ENCODE peak calls at places on chromosomes 2 and 18, in eight cellular contexts. One of them, this sample, is unnamed. For H3K4me1 and H3K36me3, the result is how much of the 10 kb centered on the place peaks cover.

GRCh38 chr2:146523218-146523617 is 1321.6 kb upstream of the ACVR2A start:
- DNase-seq in cardiac muscle cell: peak
- DNase-seq in SK-N-SH: no peak
- DNase-seq in fibroblast of lung: peak
- DNase-seq in NT2/D1: no peak
- DNase-seq in mammary epithelial cell: no peak
- DNase-seq in neuronal stem cell: no peak
- DNase-seq in A673: peak
- DNase-seq in this sample: peak

GRCh38 chr2:63792523-63792922 is 49.2 kb upstream of the UGP2 start:
- DNase-seq in cardiac muscle cell: no peak
- DNase-seq in SK-N-SH: no peak
- DNase-seq in fibroblast of lung: peak
- DNase-seq in NT2/D1: no peak
- DNase-seq in mammary epithelial cell: peak
- DNase-seq in neuronal stem cell: no peak
- DNase-seq in A673: peak
- DNase-seq in this sample: peak

GRCh38 chr2:135603543-135603942 is 72.3 kb downstream of the R3HDM1 start:
- DNase-seq in cardiac muscle cell: no peak
- DNase-seq in SK-N-SH: no peak
- DNase-seq in fibroblast of lung: no peak
- DNase-seq in NT2/D1: no peak
- DNase-seq in mammary epithelial cell: peak
- DNase-seq in neuronal stem cell: no peak
- DNase-seq in A673: no peak
- DNase-seq in this sample: no peak

GRCh38 chr2:65067806-65068553 is 11.8 kb downstream of the CEP68 start:
- DNase-seq in cardiac muscle cell: no peak
- DNase-seq in SK-N-SH: no peak
- DNase-seq in fibroblast of lung: no peak
- DNase-seq in NT2/D1: no peak
- DNase-seq in mammary epithelial cell: no peak
- DNase-seq in neuronal stem cell: no peak
- DNase-seq in A673: no peak
- DNase-seq in this sample: no peak

GRCh38 chr18:43596106-43596712 is 318.9 kb upstream of the SYT4 start:
- DNase-seq in cardiac muscle cell: peak
- DNase-seq in SK-N-SH: peak
- DNase-seq in fibroblast of lung: peak
- DNase-seq in NT2/D1: no peak
- DNase-seq in mammary epithelial cell: peak
- DNase-seq in neuronal stem cell: peak
- DNase-seq in A673: peak
- DNase-seq in this sample: peak

GRCh38 chr2:18883626-18884456 is 294.5 kb upstream of the NT5C1B start:
- DNase-seq in cardiac muscle cell: no peak
- DNase-seq in SK-N-SH: no peak
- DNase-seq in fibroblast of lung: peak
- DNase-seq in NT2/D1: peak
- DNase-seq in mammary epithelial cell: peak
- DNase-seq in neuronal stem cell: no peak
- DNase-seq in A673: peak
- DNase-seq in this sample: peak

GRCh38 chr2:112077814-112078213 is 22.7 kb downstream of the TMEM87B start:
- DNase-seq in cardiac muscle cell: no peak
- DNase-seq in SK-N-SH: no peak
- DNase-seq in fibroblast of lung: no peak
- DNase-seq in NT2/D1: no peak
- DNase-seq in mammary epithelial cell: peak
- DNase-seq in neuronal stem cell: no peak
- DNase-seq in A673: peak
- DNase-seq in this sample: no peak

GRCh38 chr2:26562811-26563645 is 78.1 kb downstream of the CIB4 start:
- DNase-seq in cardiac muscle cell: no peak
- DNase-seq in SK-N-SH: no peak
- DNase-seq in fibroblast of lung: peak
- DNase-seq in NT2/D1: no peak
- DNase-seq in mammary epithelial cell: peak
- DNase-seq in neuronal stem cell: no peak
- DNase-seq in A673: no peak
- DNase-seq in this sample: peak

GRCh38 chr18:23627325-23627724 is 35.4 kb downstream of the ANKRD29 start:
- DNase-seq in cardiac muscle cell: no peak
- DNase-seq in SK-N-SH: no peak
- DNase-seq in fibroblast of lung: peak
- DNase-seq in NT2/D1: no peak
- DNase-seq in mammary epithelial cell: peak
- DNase-seq in neuronal stem cell: no peak
- DNase-seq in A673: peak
- DNase-seq in this sample: peak

DNA sequence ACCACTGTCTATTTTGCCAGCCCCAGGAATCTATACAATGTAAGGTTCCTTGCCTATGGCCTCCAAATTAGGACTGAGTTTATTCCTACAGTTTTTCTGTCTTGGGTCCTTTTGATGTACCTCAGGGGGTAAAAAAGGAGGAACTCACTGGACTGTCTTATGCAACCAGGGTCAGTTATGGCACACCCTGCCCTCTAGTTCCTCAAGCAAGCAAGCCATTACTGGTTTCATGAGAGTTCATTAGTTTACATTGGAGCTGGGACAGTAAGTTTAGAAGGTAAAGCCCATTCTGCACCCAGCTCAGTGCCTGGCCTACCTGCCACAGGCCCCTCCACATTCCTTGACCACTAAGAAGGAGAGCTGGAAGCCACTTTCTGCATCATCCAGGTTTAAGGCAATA is 68.7 kb upstream of the WIPF1 start:
- DNase-seq in cardiac muscle cell: no peak
- DNase-seq in SK-N-SH: no peak
- DNase-seq in fibroblast of lung: no peak
- DNase-seq in NT2/D1: no peak
- DNase-seq in mammary epithelial cell: no peak
- DNase-seq in neuronal stem cell: no peak
- DNase-seq in A673: no peak
- DNase-seq in this sample: no peak
- H3K4me1 ChIP-seq in cardiac muscle cell: under half
- H3K4me1 ChIP-seq in SK-N-SH: under half
- H3K4me1 ChIP-seq in fibroblast of lung: under half
- H3K4me1 ChIP-seq in NT2/D1: under half
- H3K4me1 ChIP-seq in mammary epithelial cell: under half
- H3K4me1 ChIP-seq in neuronal stem cell: under half
- H3K4me1 ChIP-seq in A673: under half
- H3K4me1 ChIP-seq in this sample: under half

GRCh38 chr2:101272045-101272784 is 19.5 kb downstream of the CNOT11 start:
- DNase-seq in cardiac muscle cell: no peak
- DNase-seq in SK-N-SH: no peak
- DNase-seq in fibroblast of lung: no peak
- DNase-seq in NT2/D1: no peak
- DNase-seq in mammary epithelial cell: no peak
- DNase-seq in neuronal stem cell: no peak
- DNase-seq in A673: no peak
- DNase-seq in this sample: no peak

GRCh38 chr2:101277111-101277510 is 24.4 kb downstream of the CNOT11 start:
- DNase-seq in cardiac muscle cell: no peak
- DNase-seq in SK-N-SH: no peak
- DNase-seq in fibroblast of lung: peak
- DNase-seq in NT2/D1: no peak
- DNase-seq in mammary epithelial cell: no peak
- DNase-seq in neuronal stem cell: no peak
- DNase-seq in A673: no peak
- DNase-seq in this sample: no peak

GRCh38 chr2:101273045-101273444 is 20.4 kb downstream of the CNOT11 start:
- DNase-seq in cardiac muscle cell: no peak
- DNase-seq in SK-N-SH: no peak
- DNase-seq in fibroblast of lung: no peak
- DNase-seq in NT2/D1: no peak
- DNase-seq in mammary epithelial cell: no peak
- DNase-seq in neuronal stem cell: no peak
- DNase-seq in A673: no peak
- DNase-seq in this sample: no peak

GRCh38 chr2:101270700-101271259 is 18.1 kb downstream of the CNOT11 start:
- DNase-seq in cardiac muscle cell: no peak
- DNase-seq in SK-N-SH: no peak
- DNase-seq in fibroblast of lung: no peak
- DNase-seq in NT2/D1: no peak
- DNase-seq in mammary epithelial cell: no peak
- DNase-seq in neuronal stem cell: no peak
- DNase-seq in A673: no peak
- DNase-seq in this sample: no peak

DNA sequence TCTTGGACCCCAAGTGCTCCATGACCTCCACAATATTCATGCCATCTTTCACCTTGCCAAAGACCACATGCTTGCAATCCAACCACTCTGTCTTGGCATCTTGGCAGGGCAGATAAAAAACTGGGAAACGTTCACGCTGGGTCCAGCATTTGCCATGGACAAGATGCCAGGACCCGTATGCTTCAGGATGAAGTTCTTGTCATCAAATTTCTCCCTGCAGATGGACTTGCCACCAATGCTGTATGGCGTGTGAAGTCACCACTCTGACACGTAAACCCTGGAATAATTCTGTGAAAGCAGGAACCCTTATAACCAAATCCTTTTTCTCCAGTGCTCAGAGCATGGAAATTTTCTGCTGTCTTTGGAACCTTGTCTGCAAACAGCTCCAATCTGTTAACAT is 21.5 kb downstream of the CNOT11 start:
- DNase-seq in cardiac muscle cell: no peak
- DNase-seq in SK-N-SH: no peak
- DNase-seq in fibroblast of lung: no peak
- DNase-seq in NT2/D1: no peak
- DNase-seq in mammary epithelial cell: no peak
- DNase-seq in neuronal stem cell: no peak
- DNase-seq in A673: no peak
- DNase-seq in this sample: no peak
- H3K36me3 ChIP-seq in cardiac muscle cell: under half
- H3K36me3 ChIP-seq in SK-N-SH: half or more
- H3K36me3 ChIP-seq in fibroblast of lung: under half
- H3K36me3 ChIP-seq in NT2/D1: half or more
- H3K36me3 ChIP-seq in mammary epithelial cell: under half
- H3K36me3 ChIP-seq in neuronal stem cell: half or more
- H3K36me3 ChIP-seq in A673: under half
- H3K36me3 ChIP-seq in this sample: half or more

GRCh38 chr2:108614043-108614435 is 79.8 kb downstream of the LIMS1 start:
- DNase-seq in cardiac muscle cell: no peak
- DNase-seq in SK-N-SH: no peak
- DNase-seq in fibroblast of lung: no peak
- DNase-seq in NT2/D1: no peak
- DNase-seq in mammary epithelial cell: no peak
- DNase-seq in neuronal stem cell: no peak
- DNase-seq in A673: no peak
- DNase-seq in this sample: no peak

GRCh38 chr2:108616290-108616689 is 82.0 kb downstream of the LIMS1 start:
- DNase-seq in cardiac muscle cell: no peak
- DNase-seq in SK-N-SH: no peak
- DNase-seq in fibroblast of lung: no peak
- DNase-seq in NT2/D1: no peak
- DNase-seq in mammary epithelial cell: no peak
- DNase-seq in neuronal stem cell: no peak
- DNase-seq in A673: no peak
- DNase-seq in this sample: no peak

GRCh38 chr2:108615480-108616090 is 81.3 kb downstream of the LIMS1 start:
- DNase-seq in cardiac muscle cell: peak
- DNase-seq in SK-N-SH: no peak
- DNase-seq in fibroblast of lung: no peak
- DNase-seq in NT2/D1: no peak
- DNase-seq in mammary epithelial cell: no peak
- DNase-seq in neuronal stem cell: no peak
- DNase-seq in A673: no peak
- DNase-seq in this sample: no peak

GRCh38 chr2:108614659-108615058 is 80.4 kb downstream of the LIMS1 start:
- DNase-seq in cardiac muscle cell: no peak
- DNase-seq in SK-N-SH: no peak
- DNase-seq in fibroblast of lung: no peak
- DNase-seq in NT2/D1: no peak
- DNase-seq in mammary epithelial cell: no peak
- DNase-seq in neuronal stem cell: no peak
- DNase-seq in A673: no peak
- DNase-seq in this sample: no peak

DNA sequence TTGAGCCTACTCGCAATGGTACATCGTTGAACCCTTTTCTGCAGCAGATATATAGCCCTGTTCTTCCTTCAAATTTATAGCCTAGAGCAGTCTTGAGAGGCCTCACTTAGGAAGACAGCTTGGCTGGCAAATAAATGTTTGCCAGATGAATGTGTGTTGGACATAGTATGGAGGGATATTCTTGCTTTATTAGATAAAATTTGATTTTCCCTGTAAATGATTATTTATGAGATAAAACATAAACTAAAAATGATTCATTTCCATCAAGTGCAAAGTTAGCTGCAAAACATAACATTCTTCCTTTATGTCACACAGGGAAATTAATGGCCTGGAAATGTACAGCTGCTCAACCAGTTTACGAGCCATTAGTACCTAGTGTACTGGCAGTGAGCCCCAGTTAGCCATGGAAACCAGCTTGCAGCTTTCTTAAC is 82.5 kb downstream of the LIMS1 start:
- DNase-seq in cardiac muscle cell: no peak
- DNase-seq in SK-N-SH: no peak
- DNase-seq in fibroblast of lung: peak
- DNase-seq in NT2/D1: no peak
- DNase-seq in mammary epithelial cell: peak
- DNase-seq in neuronal stem cell: no peak
- DNase-seq in A673: peak
- DNase-seq in this sample: no peak
- H3K4me1 ChIP-seq in cardiac muscle cell: half or more
- H3K4me1 ChIP-seq in SK-N-SH: under half
- H3K4me1 ChIP-seq in fibroblast of lung: under half
- H3K4me1 ChIP-seq in NT2/D1: under half
- H3K4me1 ChIP-seq in mammary epithelial cell: half or more
- H3K4me1 ChIP-seq in neuronal stem cell: under half
- H3K4me1 ChIP-seq in A673: half or more
- H3K4me1 ChIP-seq in this sample: under half

GRCh38 chr2:233758168-233758567 is 1.9 kb upstream of the UGT1A1 start:
- DNase-seq in cardiac muscle cell: no peak
- DNase-seq in SK-N-SH: no peak
- DNase-seq in fibroblast of lung: no peak
- DNase-seq in NT2/D1: no peak
- DNase-seq in mammary epithelial cell: no peak
- DNase-seq in neuronal stem cell: no peak
- DNase-seq in A673: no peak
- DNase-seq in this sample: no peak

GRCh38 chr2:233761040-233761769 is 1.1 kb downstream of the UGT1A1 start:
- DNase-seq in cardiac muscle cell: no peak
- DNase-seq in SK-N-SH: no peak
- DNase-seq in fibroblast of lung: no peak
- DNase-seq in NT2/D1: no peak
- DNase-seq in mammary epithelial cell: peak
- DNase-seq in neuronal stem cell: no peak
- DNase-seq in A673: no peak
- DNase-seq in this sample: peak

GRCh38 chr2:233756429-233757081 is 3.5 kb upstream of the UGT1A1 start:
- DNase-seq in cardiac muscle cell: no peak
- DNase-seq in SK-N-SH: no peak
- DNase-seq in fibroblast of lung: no peak
- DNase-seq in NT2/D1: no peak
- DNase-seq in mammary epithelial cell: no peak
- DNase-seq in neuronal stem cell: no peak
- DNase-seq in A673: no peak
- DNase-seq in this sample: no peak

GRCh38 chr2:233758849-233759248 is 1.2 kb upstream of the UGT1A1 start:
- DNase-seq in cardiac muscle cell: no peak
- DNase-seq in SK-N-SH: no peak
- DNase-seq in fibroblast of lung: no peak
- DNase-seq in NT2/D1: no peak
- DNase-seq in mammary epithelial cell: no peak
- DNase-seq in neuronal stem cell: no peak
- DNase-seq in A673: no peak
- DNase-seq in this sample: peak

GRCh38 chr2:233760043-233760442 is at the start of gene UGT1A1:
- DNase-seq in cardiac muscle cell: no peak
- DNase-seq in SK-N-SH: no peak
- DNase-seq in fibroblast of lung: no peak
- DNase-seq in NT2/D1: no peak
- DNase-seq in mammary epithelial cell: no peak
- DNase-seq in neuronal stem cell: no peak
- DNase-seq in A673: no peak
- DNase-seq in this sample: no peak
- H3K36me3 ChIP-seq in cardiac muscle cell: under half
- H3K36me3 ChIP-seq in SK-N-SH: under half
- H3K36me3 ChIP-seq in fibroblast of lung: under half
- H3K36me3 ChIP-seq in NT2/D1: under half
- H3K36me3 ChIP-seq in mammary epithelial cell: under half
- H3K36me3 ChIP-seq in neuronal stem cell: under half
- H3K36me3 ChIP-seq in A673: under half
- H3K36me3 ChIP-seq in this sample: under half